ENCODE peak calls at places on chromosomes 6 and 20, in six cellular contexts. B is testis; Y is fibroblast of lung; W is effector memory CD4-positive, alpha-beta T cell; H is CD4-positive, alpha-beta memory T cell; X is AG04450. G is an unnamed sample.

GRCh38 chr6:101851911-101852310 is 458.4 kb downstream of the GRIK2 start:
- DNase-seq in Y (peak; percentile 38), X (no peak), B (no peak), H (no peak), W (no peak), G (no peak)

GRCh38 chr6:148323344-148323743 is 19.3 kb upstream of the SASH1 start:
- DNase-seq in B (no peak), W (no peak), X (no peak), Y (no peak), H (no peak), G (no peak)

GRCh38 chr6:12474167-12475140 is 184.3 kb downstream of the EDN1 start:
- DNase-seq in W (no peak), H (no peak), Y (no peak), B (no peak), X (no peak), G (no peak)

GRCh38 chr6:107600936-107601335 is 111.0 kb downstream of the SOBP start:
- DNase-seq in B (peak; percentile 73), H (no peak), Y (peak; percentile 8), W (no peak), X (peak; percentile 4), G (peak; percentile 47)

GRCh38 chr6:159038914-159039884 is 5.6 kb downstream of the TAGAP start:
- DNase-seq in X (no peak), Y (peak; percentile 13), B (no peak), H (peak; percentile 38), W (no peak), G (no peak)

GRCh38 chr6:4972438-4972837 is 31.4 kb downstream of the RPP40 start:
- DNase-seq in H (no peak), X (no peak), Y (no peak), W (no peak), B (no peak), G (no peak)

GRCh38 chr6:21200056-21200870 is 393.3 kb upstream of the SOX4 start:
- DNase-seq in H (no peak), W (no peak), Y (no peak), B (no peak), X (no peak), G (no peak)

GRCh38 chr20:63409834-63410435 is 48.8 kb upstream of the CHRNA4 start:
- DNase-seq in B (peak; percentile 28), W (no peak), Y (no peak), H (no peak), X (no peak), G (no peak)

GRCh38 chr6:26438000-26438399 is 2.3 kb upstream of the BTN3A3 start:
- DNase-seq in Y (no peak), B (no peak), W (no peak), H (no peak), X (no peak), G (no peak)

GRCh38 chr6:26440977-26441358 is 664 bp downstream of the BTN3A3 start:
- DNase-seq in W (no peak), B (no peak), Y (no peak), H (no peak), X (no peak), G (no peak)

GRCh38 chr6:26439151-26439550 is 1.2 kb upstream of the BTN3A3 start:
- DNase-seq in Y (no peak), H (no peak), X (no peak), B (no peak), W (no peak), G (no peak)

GRCh38 chr6:26439552-26440125 is 665 bp upstream of the BTN3A3 start:
- DNase-seq in Y (no peak), W (no peak), B (no peak), X (no peak), H (no peak), G (no peak)

GRCh38 chr6:26441977-26442376 is 1.7 kb downstream of the BTN3A3 start:
- DNase-seq in Y (no peak), H (no peak), W (no peak), B (no peak), X (no peak), G (no peak)
- H3K4me3 ChIP-seq in Y (no peak overlapping the region), H (peak overlapping the region; percentile 95), W (peak overlapping the region; percentile 85), B (no peak overlapping the region), X (peak overlapping the region; percentile 66), G (peak overlapping the region; percentile 49)

GRCh38 chr6:163308629-163309276 is 105.8 kb upstream of the QKI start:
- DNase-seq in X (no peak), W (no peak), H (no peak), Y (no peak), B (no peak), G (peak; percentile 34)

GRCh38 chr6:163310973-163311383 is 103.5 kb upstream of the QKI start:
- DNase-seq in Y (no peak), H (no peak), B (no peak), X (no peak), W (no peak), G (no peak)

GRCh38 chr6:163310096-163310972 is 104.2 kb upstream of the QKI start:
- DNase-seq in W (no peak), Y (no peak), B (no peak), X (no peak), H (no peak), G (peak; percentile 70)

GRCh38 chr6:163311830-163312229 is 102.7 kb upstream of the QKI start:
- DNase-seq in B (no peak), H (no peak), Y (no peak), W (no peak), X (no peak), G (peak; percentile 11)

GRCh38 chr6:163309491-163310026 is 105.0 kb upstream of the QKI start:
- DNase-seq in Y (peak; percentile 37), X (no peak), W (no peak), H (no peak), B (no peak), G (peak; percentile 18)
- H3K4me3 ChIP-seq in Y (no peak overlapping the region), X (no peak overlapping the region), W (no peak overlapping the region), H (no peak overlapping the region), B (no peak overlapping the region), G (no peak overlapping the region)

GRCh38 chr20:49705358-49705757 is 8.3 kb downstream of the B4GALT5 start:
- DNase-seq in B (no peak), W (no peak), Y (no peak), H (no peak), X (no peak), G (no peak)

GRCh38 chr20:49701916-49702315 is 11.8 kb downstream of the B4GALT5 start:
- DNase-seq in Y (no peak), B (no peak), W (no peak), X (no peak), H (no peak), G (no peak)

GRCh38 chr20:49711331-49711987 is 2.2 kb downstream of the B4GALT5 start:
- DNase-seq in B (no peak), X (no peak), H (no peak), Y (no peak), W (no peak), G (no peak)

GRCh38 chr20:49704932-49705336 is 8.7 kb downstream of the B4GALT5 start:
- DNase-seq in H (no peak), X (no peak), Y (no peak), W (no peak), B (no peak), G (no peak)

DNA sequence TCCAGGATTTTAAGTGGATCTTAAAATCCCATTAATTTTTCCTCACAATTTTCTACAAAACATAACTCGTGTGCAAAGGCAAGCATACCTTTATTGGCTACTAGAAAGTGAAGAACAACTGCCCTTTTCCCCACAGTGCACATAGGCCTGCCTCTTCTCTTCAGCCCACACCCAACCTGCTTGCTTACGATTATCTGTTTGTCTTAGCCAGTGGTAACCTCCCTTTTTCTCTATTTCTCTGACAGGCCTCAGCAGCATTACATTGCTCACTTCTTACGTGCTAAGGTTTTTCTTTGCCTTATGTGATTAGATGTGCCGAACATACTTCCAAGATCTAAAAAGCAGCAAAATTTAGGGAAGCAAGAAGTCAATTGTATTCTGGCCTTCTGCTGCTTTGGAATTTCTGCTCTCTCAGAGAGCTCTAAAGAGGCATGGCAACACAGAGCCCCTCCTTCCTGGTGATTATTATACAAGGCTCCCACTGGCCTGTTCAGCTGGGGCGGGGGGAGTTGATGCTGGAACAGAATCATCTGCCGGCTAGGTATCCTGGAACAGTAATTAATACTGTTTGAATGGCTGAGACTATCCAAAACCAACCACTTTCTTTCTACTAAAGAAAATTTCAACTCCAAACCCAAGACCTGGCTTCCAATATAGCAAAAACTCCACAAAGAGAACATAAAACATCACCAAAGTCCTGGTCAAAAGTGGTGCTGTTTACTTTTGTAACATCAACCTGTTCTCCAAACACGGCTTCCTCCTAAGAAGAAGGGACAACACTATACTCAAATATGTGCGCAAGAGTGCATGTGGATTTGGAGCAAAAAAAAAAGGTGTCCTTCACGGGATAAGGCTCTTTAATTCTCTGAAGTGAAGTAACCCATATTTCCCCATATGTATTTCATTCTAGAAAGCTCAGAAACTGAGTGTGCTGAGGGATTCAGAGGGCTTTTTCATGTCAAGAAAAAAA is 6.8 kb downstream of the B4GALT5 start:
- DNase-seq in H (no peak), X (no peak), Y (no peak), B (no peak), W (no peak), G (no peak)
- H3K4me3 ChIP-seq in H (no peak overlapping the region), X (no peak overlapping the region), Y (no peak overlapping the region), B (no peak overlapping the region), W (no peak overlapping the region), G (no peak overlapping the region)

GRCh38 chr20:62020935-62021701 is 44.6 kb downstream of the TAF4 start:
- DNase-seq in Y (peak; percentile 46), X (no peak), W (no peak), H (no peak), B (peak; percentile 86), G (no peak)

GRCh38 chr20:62021794-62022419 is 43.8 kb downstream of the TAF4 start:
- DNase-seq in H (no peak), Y (no peak), X (no peak), W (no peak), B (no peak), G (no peak)

GRCh38 chr20:62019881-62020492 is 45.7 kb downstream of the TAF4 start:
- DNase-seq in Y (no peak), X (no peak), H (no peak), W (no peak), B (peak; percentile 85), G (no peak)

GRCh38 chr20:62018437-62019143 is 47.1 kb downstream of the TAF4 start:
- DNase-seq in B (no peak), W (no peak), X (no peak), Y (no peak), H (no peak), G (no peak)

DNA sequence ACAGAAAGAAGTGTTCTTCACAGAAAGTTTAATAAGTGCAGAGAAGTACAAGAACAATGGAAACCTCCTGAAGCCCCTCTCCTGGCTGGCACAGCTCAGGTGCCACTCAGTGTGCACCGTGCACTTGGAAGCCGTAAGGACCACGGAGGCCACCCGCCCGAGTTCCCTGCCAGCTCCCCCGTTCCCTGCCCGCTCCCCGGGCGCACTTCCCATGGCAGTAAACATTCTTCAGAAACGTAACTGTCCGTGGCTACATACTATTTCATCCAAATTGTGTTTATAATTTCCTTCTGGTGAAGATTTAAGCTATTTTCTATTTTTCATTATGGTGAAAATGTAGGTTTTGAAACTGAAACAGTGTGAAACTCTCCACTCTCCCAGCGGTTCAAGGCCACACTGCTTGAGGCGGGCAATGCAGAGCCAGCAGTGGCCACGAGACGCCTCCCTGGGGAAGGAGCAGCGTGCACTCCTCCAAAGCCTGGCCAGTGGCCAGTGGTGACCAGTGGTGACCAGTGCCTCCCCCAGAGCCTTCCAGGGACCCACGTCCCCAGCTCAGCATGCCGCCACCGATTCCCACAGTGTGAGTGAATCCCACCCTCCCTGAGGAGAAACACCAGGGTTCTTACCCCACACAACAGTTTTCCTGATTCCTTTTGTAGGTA is 46.4 kb downstream of the TAF4 start:
- DNase-seq in Y (no peak), H (no peak), B (peak; percentile 94), X (no peak), W (no peak), G (no peak)
- H3K4me3 ChIP-seq in Y (no peak overlapping the region), H (no peak overlapping the region), B (no peak overlapping the region), X (no peak overlapping the region), W (no peak overlapping the region), G (no peak overlapping the region)

GRCh38 chr6:24936641-24937317 is 1.0 kb upstream of the RIPOR2 start:
- DNase-seq in H (peak; percentile 57), W (peak; percentile 37), B (no peak), X (no peak), Y (no peak), G (no peak)
- H3K4me3 ChIP-seq in H (peak overlapping the region; percentile 96), W (peak overlapping the region; percentile 69), B (no peak overlapping the region), X (no peak overlapping the region), Y (no peak overlapping the region), G (no peak overlapping the region)